ENCODE peak calls at places on chromosomes 16 and 17, in four cellular contexts. J is tibial artery, W is mammary epithelial cell, L is GM23248. B is an unnamed sample. For H3K4me1 and H3K36me3, the result is how much of the 10 kb centered on the place peaks cover.

GRCh38 chr16:5025171-5025632 is 8.5 kb downstream of the NAGPA start:
- DNase-seq in J (no peak), W (no peak), L (peak), B (no peak)

GRCh38 chr17:80598813-80599545 is 54.3 kb downstream of the RPTOR start:
- DNase-seq in J (no peak), W (no peak), L (no peak), B (no peak)

GRCh38 chr16:12231666-12232065 is 255.1 kb downstream of the SNX29 start:
- DNase-seq in J (no peak), W (peak), L (peak), B (no peak)

GRCh38 chr17:63626551-63627228 is 4.5 kb downstream of the MAP3K3 start:
- DNase-seq in J (no peak), W (no peak), L (peak), B (no peak)

GRCh38 chr16:4176794-4177438 is 60.7 kb upstream of the ADCY9 start:
- DNase-seq in J (no peak), W (peak), L (peak), B (no peak)

GRCh38 chr17:82703036-82703745 is 4.7 kb upstream of the RAB40B start:
- DNase-seq in J (no peak), W (no peak), L (no peak), B (no peak)

GRCh38 chr17:2950846-2951245 is 112.6 kb downstream of the OR1D5 start:
- DNase-seq in J (no peak), W (no peak), L (no peak), B (peak)

GRCh38 chr17:79022507-79022991 is 1.4 kb upstream of the C1QTNF1 start:
- DNase-seq in J (peak), W (no peak), L (no peak), B (no peak)

GRCh38 chr16:11328172-11329079 is 16.8 kb upstream of the RMI2 start:
- DNase-seq in J (no peak), W (peak), L (peak), B (no peak)

GRCh38 chr16:48350716-48351115 is 34.5 kb downstream of the SIAH1 start:
- DNase-seq in J (no peak), W (peak), L (peak), B (no peak)

GRCh38 chr16:28001642-28002041 is 61.9 kb downstream of the GSG1L start:
- DNase-seq in J (no peak), W (no peak), L (no peak), B (no peak)

GRCh38 chr17:79979201-79979840 is 56.4 kb downstream of the TBC1D16 start:
- DNase-seq in J (peak), W (no peak), L (no peak), B (peak)

GRCh38 chr16:17510532-17510931 is 39.8 kb upstream of the XYLT1 start:
- DNase-seq in J (no peak), W (no peak), L (peak), B (no peak)

GRCh38 chr17:16477255-16477654 is 14.7 kb downstream of the LRRC75A start:
- DNase-seq in J (no peak), W (peak), L (peak), B (no peak)

GRCh38 chr16:67926181-67926742 is 5.4 kb downstream of the CTRL start:
- DNase-seq in J (peak), W (no peak), L (no peak), B (no peak)

GRCh38 chr16:67212766-67213165 is 13.8 kb downstream of the ELMO3 start:
- DNase-seq in J (no peak), W (peak), L (no peak), B (no peak)

GRCh38 chr17:29444589-29444988 is 54.4 kb downstream of the TAOK1 start:
- DNase-seq in J (no peak), W (peak), L (peak), B (no peak)

GRCh38 chr16:24771779-24772157 is 42.3 kb downstream of the TNRC6A start:
- DNase-seq in J (no peak), W (no peak), L (peak), B (no peak)

GRCh38 chr16:75042423-75043174 is 43.8 kb downstream of the ZNRF1 start:
- DNase-seq in J (no peak), W (no peak), L (no peak), B (no peak)

GRCh38 chr16:2857451-2858244 is at the start of gene PRSS22:
- DNase-seq in J (peak), W (peak), L (peak), B (no peak)

GRCh38 chr17:17770371-17771059 is 66.3 kb downstream of the SREBF1 start:
- DNase-seq in J (no peak), W (no peak), L (no peak), B (no peak)
- H3K4me1 ChIP-seq in J (half or more), W (under half), L (under half), B (under half)

DNA sequence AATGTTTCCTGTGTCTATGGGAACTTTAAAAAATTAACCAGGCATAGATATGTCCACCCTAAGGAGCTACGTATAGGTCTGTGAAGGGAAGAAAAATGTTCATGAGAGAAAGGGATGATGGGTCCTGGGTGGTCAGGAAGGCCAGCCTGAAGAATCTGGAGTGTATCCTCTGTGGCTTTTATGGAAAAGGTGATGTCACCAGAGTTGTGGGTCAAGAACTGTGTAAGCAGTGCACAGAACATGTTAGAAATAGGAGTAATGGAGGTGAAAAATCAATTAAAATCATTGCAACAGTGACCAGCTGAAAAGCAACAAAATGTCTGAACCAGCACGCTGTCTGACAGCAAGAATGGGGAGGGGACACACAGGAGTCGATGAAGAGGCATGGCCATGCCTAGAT is 68.5 kb downstream of the USP31 start:
- DNase-seq in J (no peak), W (no peak), L (peak), B (no peak)
- H3K36me3 ChIP-seq in J (half or more), W (under half), L (under half), B (under half)

DNA sequence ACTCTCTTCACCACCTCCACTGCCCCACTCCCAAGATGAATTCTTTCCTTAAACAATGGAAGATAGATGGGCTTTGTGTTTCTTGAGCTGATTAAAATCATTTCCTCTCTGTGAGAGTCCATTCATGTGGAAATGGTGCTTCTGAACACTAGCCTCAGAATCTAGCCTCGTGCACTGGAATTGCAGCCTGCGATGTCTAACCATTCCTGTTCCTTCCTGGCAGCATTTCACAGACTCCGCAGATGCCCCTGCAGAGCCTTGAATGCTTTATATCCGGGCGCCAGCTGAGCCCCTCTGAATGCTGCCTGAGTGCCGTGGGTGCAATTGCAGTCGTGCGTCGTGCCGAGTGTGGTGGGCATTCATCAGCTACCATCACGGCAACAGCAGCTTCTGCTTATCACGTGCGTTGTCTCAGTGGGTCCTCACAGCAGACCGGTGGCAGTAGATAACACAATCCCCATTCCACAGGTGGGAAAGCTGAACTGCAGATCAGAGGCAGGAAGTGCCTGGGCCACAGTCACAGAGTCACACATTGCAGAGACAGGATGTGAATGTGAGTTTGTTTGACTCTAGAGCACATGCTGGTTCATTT is 172.8 kb upstream of the WSCD1 start:
- DNase-seq in J (peak), W (no peak), L (no peak), B (no peak)
- H3K27ac ChIP-seq in J (no peak), W (no peak), L (no peak), B (no peak)

GRCh38 chr16:55384848-55385247 is 60.8 kb downstream of the IRX6 start:
- DNase-seq in J (no peak), W (no peak), L (no peak), B (no peak)
- H3K4me1 ChIP-seq in J (under half), W (under half), L (under half), B (under half)

GRCh38 chr16:23416816-23417215 is 36.2 kb downstream of the COG7 start:
- DNase-seq in J (no peak), W (no peak), L (no peak), B (no peak)
- H3K36me3 ChIP-seq in J (half or more), W (under half), L (under half), B (under half)

GRCh38 chr17:32211671-32212070 is 54.0 kb upstream of the RHBDL3 start:
- DNase-seq in J (no peak), W (no peak), L (no peak), B (no peak)

GRCh38 chr17:32208436-32208835 is 57.2 kb upstream of the RHBDL3 start:
- DNase-seq in J (no peak), W (no peak), L (no peak), B (no peak)

DNA sequence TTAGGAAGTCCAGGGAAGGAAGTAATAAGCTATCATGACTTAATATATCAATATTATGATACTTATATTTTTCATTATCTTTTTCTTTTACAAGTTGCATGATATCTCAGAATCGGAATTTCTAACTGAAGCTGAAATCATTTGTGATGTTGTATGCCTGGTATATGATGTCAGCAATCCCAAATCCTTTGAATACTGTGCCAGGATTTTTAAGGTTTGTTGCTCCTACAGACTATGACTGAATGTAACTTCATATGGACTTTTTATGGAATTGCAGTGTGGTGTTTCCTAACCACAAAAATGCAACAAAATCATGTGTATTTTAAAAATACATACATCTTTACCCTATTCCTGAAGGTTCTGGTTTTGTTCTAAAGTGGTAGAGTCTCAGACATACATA is 58.8 kb upstream of the RHBDL3 start:
- DNase-seq in J (no peak), W (no peak), L (peak), B (no peak)
- H3K27ac ChIP-seq in J (no peak), W (no peak), L (no peak), B (no peak)

DNA sequence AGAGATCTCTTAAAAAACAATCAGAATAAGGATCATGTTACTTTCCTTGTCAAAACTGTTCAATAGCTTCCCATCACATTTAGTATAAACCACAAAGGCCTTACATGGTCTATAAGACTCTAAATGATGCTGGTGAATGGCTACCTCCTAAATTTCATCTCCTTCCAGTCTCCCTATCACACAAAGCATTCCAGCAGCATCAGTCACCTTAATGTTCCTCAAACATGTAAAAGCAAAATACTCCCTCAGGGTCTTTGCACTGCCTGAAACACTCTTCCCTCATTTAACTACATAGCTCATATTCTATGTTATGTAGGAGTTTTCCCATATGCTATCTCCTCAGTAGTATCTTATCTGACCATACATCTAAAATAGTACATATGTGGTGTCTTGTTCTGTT is 53.5 kb upstream of the INTS2 start:
- DNase-seq in J (no peak), W (peak), L (peak), B (no peak)
- H3K4me1 ChIP-seq in J (under half), W (under half), L (under half), B (under half)

B was measured in right lobe of liver.